ENCODE peak calls at places on chromosomes 12 and 14, in nine cellular contexts. One of them, this sample, is unnamed.

GRCh38 chr14:65281991-65282908 is 130.3 kb upstream of the FUT8 start:
- DNase-seq in activated CD4-positive, alpha-beta T cell treated with anti-CD3 and anti-CD28 coated beads, Interleukin-2, amount 50 U/mL, for 1 hour: no peak
- DNase-seq in right atrium auricular region: no peak
- DNase-seq in fibroblast of mammary gland: peak; percentile 80
- DNase-seq in T-cell: no peak
- DNase-seq in ecto neural progenitor cell: peak; percentile 77
- DNase-seq in activated T-helper 9 cell treated with anti-CD3 and anti-CD28 coated beads, Interleukin-2, amount 50 U/mL, for 16 hours: no peak
- DNase-seq in pancreas: no peak
- DNase-seq in activated CD8-positive, alpha-beta memory T cell treated with anti-CD3 and anti-CD28 coated beads for 48 hours: no peak
- DNase-seq in this sample: peak; percentile 87

GRCh38 chr14:51674294-51675002 is 22.7 kb downstream of the FRMD6 start:
- DNase-seq in activated CD4-positive, alpha-beta T cell treated with anti-CD3 and anti-CD28 coated beads, Interleukin-2, amount 50 U/mL, for 1 hour: no peak
- DNase-seq in right atrium auricular region: no peak
- DNase-seq in fibroblast of mammary gland: peak; percentile 82
- DNase-seq in T-cell: no peak
- DNase-seq in ecto neural progenitor cell: no peak
- DNase-seq in activated T-helper 9 cell treated with anti-CD3 and anti-CD28 coated beads, Interleukin-2, amount 50 U/mL, for 16 hours: no peak
- DNase-seq in pancreas: no peak
- DNase-seq in activated CD8-positive, alpha-beta memory T cell treated with anti-CD3 and anti-CD28 coated beads for 48 hours: no peak
- DNase-seq in this sample: peak; percentile 72

GRCh38 chr12:14153803-14154202 is 172.4 kb upstream of the GRIN2B start:
- DNase-seq in activated CD4-positive, alpha-beta T cell treated with anti-CD3 and anti-CD28 coated beads, Interleukin-2, amount 50 U/mL, for 1 hour: no peak
- DNase-seq in right atrium auricular region: no peak
- DNase-seq in fibroblast of mammary gland: no peak
- DNase-seq in T-cell: no peak
- DNase-seq in ecto neural progenitor cell: no peak
- DNase-seq in activated T-helper 9 cell treated with anti-CD3 and anti-CD28 coated beads, Interleukin-2, amount 50 U/mL, for 16 hours: no peak
- DNase-seq in pancreas: no peak
- DNase-seq in activated CD8-positive, alpha-beta memory T cell treated with anti-CD3 and anti-CD28 coated beads for 48 hours: no peak
- DNase-seq in this sample: no peak

GRCh38 chr14:77580964-77581505 is 35.4 kb downstream of the SPTLC2 start:
- DNase-seq in activated CD4-positive, alpha-beta T cell treated with anti-CD3 and anti-CD28 coated beads, Interleukin-2, amount 50 U/mL, for 1 hour: no peak
- DNase-seq in right atrium auricular region: no peak
- DNase-seq in fibroblast of mammary gland: peak; percentile 83
- DNase-seq in T-cell: no peak
- DNase-seq in ecto neural progenitor cell: no peak
- DNase-seq in activated T-helper 9 cell treated with anti-CD3 and anti-CD28 coated beads, Interleukin-2, amount 50 U/mL, for 16 hours: no peak
- DNase-seq in pancreas: no peak
- DNase-seq in activated CD8-positive, alpha-beta memory T cell treated with anti-CD3 and anti-CD28 coated beads for 48 hours: no peak
- DNase-seq in this sample: peak; percentile 56

GRCh38 chr12:64124511-64125197 is 97.4 kb downstream of the KICS2 start:
- DNase-seq in activated CD4-positive, alpha-beta T cell treated with anti-CD3 and anti-CD28 coated beads, Interleukin-2, amount 50 U/mL, for 1 hour: no peak
- DNase-seq in right atrium auricular region: no peak
- DNase-seq in fibroblast of mammary gland: peak; percentile 40
- DNase-seq in T-cell: no peak
- DNase-seq in ecto neural progenitor cell: no peak
- DNase-seq in activated T-helper 9 cell treated with anti-CD3 and anti-CD28 coated beads, Interleukin-2, amount 50 U/mL, for 16 hours: no peak
- DNase-seq in pancreas: no peak
- DNase-seq in activated CD8-positive, alpha-beta memory T cell treated with anti-CD3 and anti-CD28 coated beads for 48 hours: no peak
- DNase-seq in this sample: no peak

GRCh38 chr14:53461823-53462222 is 308.7 kb upstream of the DDHD1 start:
- DNase-seq in activated CD4-positive, alpha-beta T cell treated with anti-CD3 and anti-CD28 coated beads, Interleukin-2, amount 50 U/mL, for 1 hour: no peak
- DNase-seq in right atrium auricular region: no peak
- DNase-seq in fibroblast of mammary gland: no peak
- DNase-seq in T-cell: no peak
- DNase-seq in ecto neural progenitor cell: no peak
- DNase-seq in activated T-helper 9 cell treated with anti-CD3 and anti-CD28 coated beads, Interleukin-2, amount 50 U/mL, for 16 hours: no peak
- DNase-seq in pancreas: no peak
- DNase-seq in activated CD8-positive, alpha-beta memory T cell treated with anti-CD3 and anti-CD28 coated beads for 48 hours: no peak
- DNase-seq in this sample: no peak

GRCh38 chr14:31829256-31829923 is 247.7 kb upstream of the ARHGAP5 start:
- DNase-seq in activated CD4-positive, alpha-beta T cell treated with anti-CD3 and anti-CD28 coated beads, Interleukin-2, amount 50 U/mL, for 1 hour: no peak
- DNase-seq in right atrium auricular region: no peak
- DNase-seq in fibroblast of mammary gland: peak; percentile 84
- DNase-seq in T-cell: no peak
- DNase-seq in ecto neural progenitor cell: no peak
- DNase-seq in activated T-helper 9 cell treated with anti-CD3 and anti-CD28 coated beads, Interleukin-2, amount 50 U/mL, for 16 hours: no peak
- DNase-seq in pancreas: no peak
- DNase-seq in activated CD8-positive, alpha-beta memory T cell treated with anti-CD3 and anti-CD28 coated beads for 48 hours: no peak
- DNase-seq in this sample: peak; percentile 49

GRCh38 chr14:52391866-52392600 is 77.9 kb downstream of the PTGER2 start:
- DNase-seq in activated CD4-positive, alpha-beta T cell treated with anti-CD3 and anti-CD28 coated beads, Interleukin-2, amount 50 U/mL, for 1 hour: no peak
- DNase-seq in right atrium auricular region: no peak
- DNase-seq in fibroblast of mammary gland: peak; percentile 88
- DNase-seq in T-cell: no peak
- DNase-seq in ecto neural progenitor cell: no peak
- DNase-seq in activated T-helper 9 cell treated with anti-CD3 and anti-CD28 coated beads, Interleukin-2, amount 50 U/mL, for 16 hours: no peak
- DNase-seq in pancreas: no peak
- DNase-seq in activated CD8-positive, alpha-beta memory T cell treated with anti-CD3 and anti-CD28 coated beads for 48 hours: no peak
- DNase-seq in this sample: peak; percentile 84

GRCh38 chr12:109723311-109723791 is 9.7 kb downstream of the FAM222A start:
- DNase-seq in activated CD4-positive, alpha-beta T cell treated with anti-CD3 and anti-CD28 coated beads, Interleukin-2, amount 50 U/mL, for 1 hour: no peak
- DNase-seq in right atrium auricular region: no peak
- DNase-seq in fibroblast of mammary gland: no peak
- DNase-seq in T-cell: no peak
- DNase-seq in ecto neural progenitor cell: no peak
- DNase-seq in activated T-helper 9 cell treated with anti-CD3 and anti-CD28 coated beads, Interleukin-2, amount 50 U/mL, for 16 hours: no peak
- DNase-seq in pancreas: peak; percentile 61
- DNase-seq in activated CD8-positive, alpha-beta memory T cell treated with anti-CD3 and anti-CD28 coated beads for 48 hours: no peak
- DNase-seq in this sample: no peak

GRCh38 chr12:116832353-116832752 is 48.9 kb downstream of the HRK start:
- DNase-seq in activated CD4-positive, alpha-beta T cell treated with anti-CD3 and anti-CD28 coated beads, Interleukin-2, amount 50 U/mL, for 1 hour: no peak
- DNase-seq in right atrium auricular region: no peak
- DNase-seq in fibroblast of mammary gland: no peak
- DNase-seq in T-cell: no peak
- DNase-seq in ecto neural progenitor cell: no peak
- DNase-seq in activated T-helper 9 cell treated with anti-CD3 and anti-CD28 coated beads, Interleukin-2, amount 50 U/mL, for 16 hours: no peak
- DNase-seq in pancreas: no peak
- DNase-seq in activated CD8-positive, alpha-beta memory T cell treated with anti-CD3 and anti-CD28 coated beads for 48 hours: no peak
- DNase-seq in this sample: no peak

GRCh38 chr12:3293446-3294161 is 197.4 kb upstream of the PRMT8 start:
- DNase-seq in activated CD4-positive, alpha-beta T cell treated with anti-CD3 and anti-CD28 coated beads, Interleukin-2, amount 50 U/mL, for 1 hour: no peak
- DNase-seq in right atrium auricular region: no peak
- DNase-seq in fibroblast of mammary gland: peak; percentile 71
- DNase-seq in T-cell: no peak
- DNase-seq in ecto neural progenitor cell: no peak
- DNase-seq in activated T-helper 9 cell treated with anti-CD3 and anti-CD28 coated beads, Interleukin-2, amount 50 U/mL, for 16 hours: no peak
- DNase-seq in pancreas: no peak
- DNase-seq in activated CD8-positive, alpha-beta memory T cell treated with anti-CD3 and anti-CD28 coated beads for 48 hours: no peak
- DNase-seq in this sample: no peak

GRCh38 chr12:103268831-103269514 is 226.8 kb downstream of the C12orf42 start:
- DNase-seq in activated CD4-positive, alpha-beta T cell treated with anti-CD3 and anti-CD28 coated beads, Interleukin-2, amount 50 U/mL, for 1 hour: no peak
- DNase-seq in right atrium auricular region: no peak
- DNase-seq in fibroblast of mammary gland: no peak
- DNase-seq in T-cell: peak; percentile 27
- DNase-seq in ecto neural progenitor cell: no peak
- DNase-seq in activated T-helper 9 cell treated with anti-CD3 and anti-CD28 coated beads, Interleukin-2, amount 50 U/mL, for 16 hours: no peak
- DNase-seq in pancreas: no peak
- DNase-seq in activated CD8-positive, alpha-beta memory T cell treated with anti-CD3 and anti-CD28 coated beads for 48 hours: no peak
- DNase-seq in this sample: no peak

GRCh38 chr12:1348606-1349005 is 245.8 kb downstream of the FBXL14 start:
- DNase-seq in activated CD4-positive, alpha-beta T cell treated with anti-CD3 and anti-CD28 coated beads, Interleukin-2, amount 50 U/mL, for 1 hour: no peak
- DNase-seq in right atrium auricular region: no peak
- DNase-seq in fibroblast of mammary gland: no peak
- DNase-seq in T-cell: no peak
- DNase-seq in ecto neural progenitor cell: no peak
- DNase-seq in activated T-helper 9 cell treated with anti-CD3 and anti-CD28 coated beads, Interleukin-2, amount 50 U/mL, for 16 hours: no peak
- DNase-seq in pancreas: no peak
- DNase-seq in activated CD8-positive, alpha-beta memory T cell treated with anti-CD3 and anti-CD28 coated beads for 48 hours: no peak
- DNase-seq in this sample: no peak

GRCh38 chr14:52262600-52262999 is 4.9 kb upstream of the PTGDR start:
- DNase-seq in activated CD4-positive, alpha-beta T cell treated with anti-CD3 and anti-CD28 coated beads, Interleukin-2, amount 50 U/mL, for 1 hour: no peak
- DNase-seq in right atrium auricular region: no peak
- DNase-seq in fibroblast of mammary gland: no peak
- DNase-seq in T-cell: no peak
- DNase-seq in ecto neural progenitor cell: no peak
- DNase-seq in activated T-helper 9 cell treated with anti-CD3 and anti-CD28 coated beads, Interleukin-2, amount 50 U/mL, for 16 hours: no peak
- DNase-seq in pancreas: no peak
- DNase-seq in activated CD8-positive, alpha-beta memory T cell treated with anti-CD3 and anti-CD28 coated beads for 48 hours: no peak
- DNase-seq in this sample: no peak

GRCh38 chr12:51913071-51914033 is 6.0 kb downstream of the ACVRL1 start:
- DNase-seq in activated CD4-positive, alpha-beta T cell treated with anti-CD3 and anti-CD28 coated beads, Interleukin-2, amount 50 U/mL, for 1 hour: no peak
- DNase-seq in right atrium auricular region: no peak
- DNase-seq in fibroblast of mammary gland: no peak
- DNase-seq in T-cell: no peak
- DNase-seq in ecto neural progenitor cell: no peak
- DNase-seq in activated T-helper 9 cell treated with anti-CD3 and anti-CD28 coated beads, Interleukin-2, amount 50 U/mL, for 16 hours: no peak
- DNase-seq in pancreas: no peak
- DNase-seq in activated CD8-positive, alpha-beta memory T cell treated with anti-CD3 and anti-CD28 coated beads for 48 hours: no peak
- DNase-seq in this sample: no peak

GRCh38 chr12:19999793-20000138 is 368.6 kb upstream of the PDE3A start:
- DNase-seq in activated CD4-positive, alpha-beta T cell treated with anti-CD3 and anti-CD28 coated beads, Interleukin-2, amount 50 U/mL, for 1 hour: no peak
- DNase-seq in right atrium auricular region: no peak
- DNase-seq in fibroblast of mammary gland: no peak
- DNase-seq in T-cell: no peak
- DNase-seq in ecto neural progenitor cell: no peak
- DNase-seq in activated T-helper 9 cell treated with anti-CD3 and anti-CD28 coated beads, Interleukin-2, amount 50 U/mL, for 16 hours: no peak
- DNase-seq in pancreas: no peak
- DNase-seq in activated CD8-positive, alpha-beta memory T cell treated with anti-CD3 and anti-CD28 coated beads for 48 hours: no peak
- DNase-seq in this sample: no peak